ENCODE peak calls at places on chromosomes 13 and 19, in six cellular contexts. U, O, T, V, F and N are unnamed samples.

GRCh38 chr13:23688336-23688735 is 118.1 kb downstream of the TNFRSF19 start:
- DNase-seq in F (no peak), U (no peak), T (no peak), V (no peak), O (no peak), N (no peak)

GRCh38 chr13:96958286-96958891 is 35.9 kb downstream of the OXGR1 start:
- DNase-seq in V (no peak), U (no peak), O (no peak), F (no peak), T (no peak), N (no peak)

GRCh38 chr19:54905908-54906511 is at the start of gene NCR1:
- DNase-seq in F (peak), V (no peak), O (peak), U (no peak), T (no peak), N (no peak)

GRCh38 chr13:37485766-37486165 is 112.8 kb downstream of the POSTN start:
- DNase-seq in F (no peak), O (no peak), U (no peak), V (no peak), T (no peak), N (no peak)

GRCh38 chr13:95924389-95924994 is 128.7 kb downstream of the UGGT2 start:
- DNase-seq in O (no peak), F (no peak), T (no peak), V (no peak), U (no peak), N (no peak)

GRCh38 chr19:10104665-10105221 is 1.4 kb upstream of the PPAN start:
- DNase-seq in O (peak), V (no peak), U (peak), T (no peak), F (peak), N (no peak)

GRCh38 chr13:34738251-34739170 is 203.6 kb upstream of the NBEA start:
- DNase-seq in O (no peak), T (no peak), F (no peak), V (no peak), U (no peak), N (no peak)

GRCh38 chr19:13574933-13575332 is 68.7 kb upstream of the CACNA1A start:
- DNase-seq in U (no peak), V (no peak), F (no peak), T (no peak), O (no peak), N (no peak)

GRCh38 chr13:109858319-109858718 is 71.9 kb upstream of the IRS2 start:
- DNase-seq in F (no peak), U (no peak), T (no peak), O (no peak), V (no peak), N (no peak)

GRCh38 chr13:103168901-103169508 is 102.8 kb upstream of the SLC10A2 start:
- DNase-seq in O (no peak), V (no peak), U (no peak), T (no peak), F (no peak), N (no peak)

GRCh38 chr13:78102121-78102677 is 183.6 kb upstream of the EDNRB start:
- DNase-seq in U (peak), V (no peak), T (no peak), O (no peak), F (no peak), N (peak)

GRCh38 chr19:41367848-41368301 is 3.9 kb upstream of the B9D2 start:
- DNase-seq in O (no peak), F (no peak), T (no peak), U (peak), V (peak), N (no peak)

GRCh38 chr19:46491975-46492682 is 3.5 kb downstream of the PNMA8B start:
- DNase-seq in O (no peak), U (no peak), T (no peak), F (no peak), V (no peak), N (no peak)

GRCh38 chr13:106230450-106230849 is 305.0 kb downstream of the EFNB2 start:
- DNase-seq in O (no peak), U (no peak), T (no peak), V (no peak), F (no peak), N (no peak)